ENCODE peak calls at places on chromosomes 7 and 10, in seven cellular contexts. U is tibial artery; X is AG09309; P is heart right ventricle; A is DMS153; W is naive thymus-derived CD4-positive, alpha-beta T cell; I is left ventricle myocardium inferior. G is an unnamed sample.

GRCh38 chr10:122484276-122485060 is 23.1 kb downstream of the HTRA1 start:
- DNase-seq in W (no peak), A (no peak), I (no peak), X (no peak), P (no peak), U (no peak), G (no peak)

GRCh38 chr10:49053053-49053997 is 62.0 kb downstream of the VSTM4 start:
- DNase-seq in P (peak), I (peak), W (no peak), A (no peak), U (no peak), X (no peak), G (no peak)

GRCh38 chr10:91367127-91367531 is 43.0 kb upstream of the HECTD2 start:
- DNase-seq in I (no peak), X (no peak), U (no peak), P (no peak), A (no peak), W (no peak), G (no peak)

GRCh38 chr7:79822620-79823240 is 311.9 kb upstream of the GNAI1 start:
- DNase-seq in U (no peak), A (no peak), I (no peak), P (no peak), W (no peak), X (no peak), G (no peak)

GRCh38 chr7:4845740-4846142 is 16.1 kb downstream of the PAPOLB start:
- DNase-seq in X (no peak), P (no peak), A (no peak), W (no peak), U (peak), I (peak), G (no peak)

GRCh38 chr7:76234931-76235441 is 33.3 kb downstream of the SRRM3 start:
- DNase-seq in X (peak), U (peak), W (peak), A (peak), I (peak), P (peak), G (no peak)

GRCh38 chr7:139613971-139614411 is 90.5 kb downstream of the CLEC2L start:
- DNase-seq in X (no peak), U (no peak), I (no peak), A (peak), W (no peak), P (no peak), G (no peak)

GRCh38 chr7:151804756-151805503 is 72.0 kb downstream of the PRKAG2 start:
- DNase-seq in I (no peak), W (no peak), U (no peak), P (no peak), X (no peak), A (no peak), G (no peak)

GRCh38 chr7:157009170-157009777 is 1.2 kb downstream of the MNX1 start:
- DNase-seq in P (no peak), U (no peak), X (no peak), A (no peak), W (no peak), I (no peak), G (no peak)

GRCh38 chr10:131792809-131793208 is 108.0 kb upstream of the PPP2R2D start:
- DNase-seq in I (no peak), A (no peak), X (no peak), P (no peak), U (no peak), W (no peak), G (no peak)

GRCh38 chr7:134619627-134620331 is 26.9 kb upstream of the BPGM start:
- DNase-seq in I (no peak), W (no peak), A (peak), X (peak), U (no peak), P (no peak), G (peak)

GRCh38 chr7:23593706-23594105 is 3.5 kb upstream of the CCDC126 start:
- DNase-seq in W (no peak), I (no peak), A (no peak), X (no peak), U (no peak), P (no peak), G (no peak)

GRCh38 chr10:103658049-103658577 is 164.6 kb downstream of the NEURL1 start:
- DNase-seq in A (no peak), I (no peak), P (no peak), W (no peak), X (no peak), U (no peak), G (no peak)

GRCh38 chr7:44967571-44968446 is 11.0 kb downstream of the MYO1G start:
- DNase-seq in U (no peak), I (no peak), P (no peak), X (no peak), A (no peak), W (no peak), G (no peak)

GRCh38 chr7:118870187-118870586 is 645.7 kb downstream of the ANKRD7 start:
- DNase-seq in A (no peak), W (no peak), X (no peak), U (no peak), P (no peak), I (no peak), G (no peak)

GRCh38 chr7:101315336-101315735 is 6.3 kb downstream of the IFT22 start:
- DNase-seq in U (no peak), A (no peak), I (no peak), P (no peak), X (no peak), W (peak), G (no peak)

GRCh38 chr10:97426776-97427570 is 982 bp downstream of the PGAM1 start:
- DNase-seq in W (no peak), P (no peak), I (no peak), U (no peak), A (no peak), X (no peak), G (no peak)

GRCh38 chr7:44324204-44325126 is 929 bp downstream of the CAMK2B start:
- DNase-seq in W (no peak), U (no peak), P (no peak), I (no peak), A (no peak), X (no peak), G (no peak)

GRCh38 chr7:101201695-101202602 is 1.1 kb upstream of the MOGAT3 start:
- DNase-seq in P (no peak), I (no peak), W (no peak), U (no peak), A (no peak), X (no peak), G (no peak)

GRCh38 chr7:141533149-141533949 is 17.9 kb upstream of the AGK start:
- DNase-seq in P (peak), I (peak), W (peak), U (peak), X (peak), A (peak), G (peak)

GRCh38 chr10:43227911-43228782 is 38.7 kb downstream of the RASGEF1A start:
- DNase-seq in U (peak), I (peak), W (no peak), P (no peak), A (no peak), X (no peak), G (no peak)

GRCh38 chr10:78462728-78463228 is 429.1 kb downstream of the RPS24 start:
- DNase-seq in P (no peak), I (no peak), A (no peak), U (no peak), W (no peak), X (no peak), G (no peak)

GRCh38 chr7:150800576-150801241 is at the start of gene TMEM176A:
- DNase-seq in U (no peak), P (no peak), W (peak), A (no peak), I (no peak), X (no peak), G (no peak)

GRCh38 chr7:32490127-32490796 is at the start of gene LSM5:
- DNase-seq in I (peak), A (peak), W (peak), U (peak), X (no peak), P (peak), G (peak)

GRCh38 chr7:123682690-123683089 is 27.0 kb downstream of the LMOD2 start:
- DNase-seq in U (no peak), P (no peak), I (no peak), A (no peak), X (peak), W (peak), G (peak)

GRCh38 chr7:78225534-78225933 is 427.0 kb downstream of the PHTF2 start:
- DNase-seq in W (no peak), U (no peak), I (no peak), X (no peak), A (no peak), P (no peak), G (no peak)

GRCh38 chr7:101784275-101785127 is 32.9 kb upstream of the CUX1 start:
- DNase-seq in A (no peak), P (peak), I (no peak), W (no peak), U (no peak), X (no peak), G (no peak)

GRCh38 chr10:116765549-116766162 is 23.3 kb upstream of the HSPA12A start:
- DNase-seq in X (no peak), P (no peak), W (peak), U (no peak), I (no peak), A (no peak), G (no peak)

GRCh38 chr7:137360087-137360679 is 16.6 kb upstream of the PTN start:
- DNase-seq in A (no peak), U (no peak), P (no peak), I (no peak), X (no peak), W (no peak), G (no peak)

GRCh38 chr7:141590666-141591065 is 39.5 kb downstream of the AGK start:
- DNase-seq in A (no peak), X (no peak), W (no peak), I (no peak), P (no peak), U (no peak), G (no peak)

GRCh38 chr7:65250697-65251395 is 122.8 kb upstream of the ZNF92 start:
- DNase-seq in X (no peak), I (no peak), W (no peak), U (no peak), A (no peak), P (no peak), G (no peak)

GRCh38 chr10:12067336-12067735 is 1.4 kb upstream of the DHTKD1 start:
- DNase-seq in I (no peak), A (no peak), P (no peak), W (no peak), X (peak), U (no peak), G (no peak)